ENCODE peak calls at places on chromosomes 5 and 9, in seven cellular contexts. One of them, this sample, is unnamed.

GRCh38 chr9:87422999-87423398 is 74.7 kb upstream of the DAPK1 start:
- DNase-seq in lung: no peak
- DNase-seq in AG10803: no peak
- DNase-seq in WTC11: no peak
- DNase-seq in left ventricle myocardium inferior: no peak
- DNase-seq in esophagus squamous epithelium: no peak
- DNase-seq in kidney: no peak
- DNase-seq in this sample: no peak

GRCh38 chr5:110058175-110058574 is 368.4 kb downstream of the MAN2A1 start:
- DNase-seq in lung: no peak
- DNase-seq in AG10803: no peak
- DNase-seq in WTC11: no peak
- DNase-seq in left ventricle myocardium inferior: no peak
- DNase-seq in esophagus squamous epithelium: no peak
- DNase-seq in kidney: no peak
- DNase-seq in this sample: no peak

GRCh38 chr9:15746905-15747304 is 194.1 kb downstream of the CCDC171 start:
- DNase-seq in lung: no peak
- DNase-seq in AG10803: no peak
- DNase-seq in WTC11: peak; percentile 31
- DNase-seq in left ventricle myocardium inferior: no peak
- DNase-seq in esophagus squamous epithelium: no peak
- DNase-seq in kidney: no peak
- DNase-seq in this sample: no peak

GRCh38 chr9:82148849-82149544 is 160.4 kb downstream of the SPATA31D1 start:
- DNase-seq in lung: no peak
- DNase-seq in AG10803: peak; percentile 94
- DNase-seq in WTC11: no peak
- DNase-seq in left ventricle myocardium inferior: no peak
- DNase-seq in esophagus squamous epithelium: no peak
- DNase-seq in kidney: no peak
- DNase-seq in this sample: no peak

GRCh38 chr9:113943112-113944009 is 67.3 kb downstream of the ZNF618 start:
- DNase-seq in lung: peak; percentile 22
- DNase-seq in AG10803: no peak
- DNase-seq in WTC11: no peak
- DNase-seq in left ventricle myocardium inferior: no peak
- DNase-seq in esophagus squamous epithelium: no peak
- DNase-seq in kidney: no peak
- DNase-seq in this sample: no peak

GRCh38 chr5:115856936-115857524 is 15.3 kb downstream of the AP3S1 start:
- DNase-seq in lung: no peak
- DNase-seq in AG10803: no peak
- DNase-seq in WTC11: no peak
- DNase-seq in left ventricle myocardium inferior: no peak
- DNase-seq in esophagus squamous epithelium: no peak
- DNase-seq in kidney: no peak
- DNase-seq in this sample: no peak

GRCh38 chr5:134132372-134133212 is 18.1 kb downstream of the TCF7 start:
- DNase-seq in lung: no peak
- DNase-seq in AG10803: no peak
- DNase-seq in WTC11: peak; percentile 66
- DNase-seq in left ventricle myocardium inferior: peak; percentile 9
- DNase-seq in esophagus squamous epithelium: no peak
- DNase-seq in kidney: peak; percentile 59
- DNase-seq in this sample: peak; percentile 8

GRCh38 chr5:108141676-108142075 is 240.2 kb downstream of the FBXL17 start:
- DNase-seq in lung: no peak
- DNase-seq in AG10803: no peak
- DNase-seq in WTC11: no peak
- DNase-seq in left ventricle myocardium inferior: no peak
- DNase-seq in esophagus squamous epithelium: no peak
- DNase-seq in kidney: no peak
- DNase-seq in this sample: no peak

GRCh38 chr5:107673106-107673367 is 2.3 kb upstream of the EFNA5 start:
- DNase-seq in lung: no peak
- DNase-seq in AG10803: no peak
- DNase-seq in WTC11: no peak
- DNase-seq in left ventricle myocardium inferior: no peak
- DNase-seq in esophagus squamous epithelium: no peak
- DNase-seq in kidney: no peak
- DNase-seq in this sample: no peak

GRCh38 chr9:83503881-83504280 is 34.3 kb downstream of the FRMD3 start:
- DNase-seq in lung: no peak
- DNase-seq in AG10803: no peak
- DNase-seq in WTC11: no peak
- DNase-seq in left ventricle myocardium inferior: no peak
- DNase-seq in esophagus squamous epithelium: no peak
- DNase-seq in kidney: no peak
- DNase-seq in this sample: no peak

GRCh38 chr9:70530716-70531115 is 116.3 kb upstream of the KLF9 start:
- DNase-seq in lung: no peak
- DNase-seq in AG10803: no peak
- DNase-seq in WTC11: no peak
- DNase-seq in left ventricle myocardium inferior: no peak
- DNase-seq in esophagus squamous epithelium: no peak
- DNase-seq in kidney: no peak
- DNase-seq in this sample: no peak

GRCh38 chr5:23305055-23305454 is 202.4 kb upstream of the PRDM9 start:
- DNase-seq in lung: no peak
- DNase-seq in AG10803: no peak
- DNase-seq in WTC11: no peak
- DNase-seq in left ventricle myocardium inferior: no peak
- DNase-seq in esophagus squamous epithelium: no peak
- DNase-seq in kidney: peak; percentile 65
- DNase-seq in this sample: no peak
- TF ChIP-seq CTCF in lung: no peak
- TF ChIP-seq CTCF in AG10803: no peak
- TF ChIP-seq CTCF in WTC11: no peak
- TF ChIP-seq CTCF in left ventricle myocardium inferior: no peak
- TF ChIP-seq CTCF in esophagus squamous epithelium: no peak
- TF ChIP-seq CTCF in kidney: no peak
- TF ChIP-seq CTCF in this sample: no peak

DNA sequence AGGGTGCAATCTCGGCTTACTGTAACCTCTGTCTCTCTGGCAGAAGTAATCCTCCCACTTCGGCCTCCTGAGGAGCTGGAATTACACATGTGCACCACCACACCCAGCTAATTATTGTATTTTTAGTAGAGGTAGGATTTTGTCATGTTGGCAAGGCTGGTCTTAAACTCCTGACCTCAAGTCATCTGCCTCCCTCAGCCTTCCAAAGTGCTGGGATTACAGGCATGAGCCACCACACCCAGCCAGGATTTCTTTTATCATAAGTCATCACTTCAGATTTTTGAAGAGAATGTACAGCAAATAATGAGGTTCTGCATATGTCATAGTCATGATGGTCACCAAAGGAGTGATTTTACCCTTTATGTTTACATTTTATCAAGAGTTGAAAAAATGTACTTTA is 108.1 kb downstream of the GCNT1 start:
- DNase-seq in lung: no peak
- DNase-seq in AG10803: no peak
- DNase-seq in WTC11: no peak
- DNase-seq in left ventricle myocardium inferior: no peak
- DNase-seq in esophagus squamous epithelium: no peak
- DNase-seq in kidney: no peak
- DNase-seq in this sample: no peak
- TF ChIP-seq CTCF in lung: no peak
- TF ChIP-seq CTCF in AG10803: no peak
- TF ChIP-seq CTCF in WTC11: no peak
- TF ChIP-seq CTCF in left ventricle myocardium inferior: no peak
- TF ChIP-seq CTCF in esophagus squamous epithelium: no peak
- TF ChIP-seq CTCF in kidney: no peak
- TF ChIP-seq CTCF in this sample: no peak

GRCh38 chr9:123448247-123448646 is 92.2 kb downstream of the CRB2 start:
- DNase-seq in lung: no peak
- DNase-seq in AG10803: no peak
- DNase-seq in WTC11: no peak
- DNase-seq in left ventricle myocardium inferior: no peak
- DNase-seq in esophagus squamous epithelium: no peak
- DNase-seq in kidney: no peak
- DNase-seq in this sample: no peak
- TF ChIP-seq CTCF in lung: no peak
- TF ChIP-seq CTCF in AG10803: no peak
- TF ChIP-seq CTCF in WTC11: no peak
- TF ChIP-seq CTCF in left ventricle myocardium inferior: no peak
- TF ChIP-seq CTCF in esophagus squamous epithelium: no peak
- TF ChIP-seq CTCF in kidney: no peak
- TF ChIP-seq CTCF in this sample: no peak

GRCh38 chr9:117413346-117414219 is 1.3 kb downstream of the ASTN2 start:
- DNase-seq in lung: no peak
- DNase-seq in AG10803: no peak
- DNase-seq in WTC11: peak; percentile 65
- DNase-seq in left ventricle myocardium inferior: no peak
- DNase-seq in esophagus squamous epithelium: no peak
- DNase-seq in kidney: peak; percentile 69
- DNase-seq in this sample: peak; percentile 84

GRCh38 chr9:117415584-117415937 is 704 bp upstream of the ASTN2 start:
- DNase-seq in lung: no peak
- DNase-seq in AG10803: no peak
- DNase-seq in WTC11: no peak
- DNase-seq in left ventricle myocardium inferior: no peak
- DNase-seq in esophagus squamous epithelium: no peak
- DNase-seq in kidney: no peak
- DNase-seq in this sample: peak; percentile 63

GRCh38 chr9:117414906-117415583 is at the start of gene ASTN2:
- DNase-seq in lung: no peak
- DNase-seq in AG10803: peak; percentile 2
- DNase-seq in WTC11: peak; percentile 66
- DNase-seq in left ventricle myocardium inferior: no peak
- DNase-seq in esophagus squamous epithelium: no peak
- DNase-seq in kidney: peak; percentile 77
- DNase-seq in this sample: peak; percentile 71

GRCh38 chr9:117412841-117413240 is 2.0 kb downstream of the ASTN2 start:
- DNase-seq in lung: no peak
- DNase-seq in AG10803: no peak
- DNase-seq in WTC11: no peak
- DNase-seq in left ventricle myocardium inferior: no peak
- DNase-seq in esophagus squamous epithelium: no peak
- DNase-seq in kidney: peak; percentile 61
- DNase-seq in this sample: peak; percentile 38

DNA sequence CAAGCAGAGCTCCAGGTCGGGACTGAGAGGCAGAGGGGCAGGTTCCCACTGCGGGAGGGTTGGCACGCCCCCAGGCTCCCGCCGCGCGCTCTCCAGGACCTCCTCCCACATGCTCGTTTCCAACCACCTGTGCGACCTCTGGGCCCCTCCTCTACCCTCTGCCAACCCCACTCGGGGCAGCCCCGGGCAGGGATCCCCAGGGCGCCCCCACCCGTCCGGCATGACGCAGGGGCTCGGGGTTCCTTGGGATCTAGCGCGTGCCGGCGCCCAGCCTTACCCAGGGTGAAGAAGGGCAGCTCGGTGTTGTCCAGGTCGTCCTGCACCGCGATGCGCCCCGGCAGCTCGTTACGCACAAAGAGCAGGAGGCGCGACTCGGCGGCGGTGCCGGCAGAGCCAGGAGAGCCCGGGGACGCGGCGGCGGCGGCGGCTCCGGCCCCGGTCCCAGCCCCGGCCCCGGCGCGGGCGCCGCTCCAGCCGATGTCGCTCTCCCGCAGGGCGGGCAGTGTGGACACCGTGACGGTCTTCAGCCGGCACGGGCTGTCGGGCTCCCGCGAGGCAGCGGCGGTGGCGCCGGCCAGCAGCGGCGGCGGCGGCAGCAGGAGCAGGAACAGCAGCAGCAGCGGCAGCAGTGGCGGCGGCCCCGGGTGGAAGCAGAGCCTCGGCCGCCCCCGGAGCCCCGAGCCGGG is 494 bp downstream of the ASTN2 start:
- DNase-seq in lung: no peak
- DNase-seq in AG10803: peak; percentile 14
- DNase-seq in WTC11: peak; percentile 56
- DNase-seq in left ventricle myocardium inferior: no peak
- DNase-seq in esophagus squamous epithelium: no peak
- DNase-seq in kidney: peak; percentile 70
- DNase-seq in this sample: peak; percentile 67
- TF ChIP-seq CTCF in lung: no peak
- TF ChIP-seq CTCF in AG10803: no peak
- TF ChIP-seq CTCF in WTC11: no peak
- TF ChIP-seq CTCF in left ventricle myocardium inferior: no peak
- TF ChIP-seq CTCF in esophagus squamous epithelium: no peak
- TF ChIP-seq CTCF in kidney: no peak
- TF ChIP-seq CTCF in this sample: no peak

DNA sequence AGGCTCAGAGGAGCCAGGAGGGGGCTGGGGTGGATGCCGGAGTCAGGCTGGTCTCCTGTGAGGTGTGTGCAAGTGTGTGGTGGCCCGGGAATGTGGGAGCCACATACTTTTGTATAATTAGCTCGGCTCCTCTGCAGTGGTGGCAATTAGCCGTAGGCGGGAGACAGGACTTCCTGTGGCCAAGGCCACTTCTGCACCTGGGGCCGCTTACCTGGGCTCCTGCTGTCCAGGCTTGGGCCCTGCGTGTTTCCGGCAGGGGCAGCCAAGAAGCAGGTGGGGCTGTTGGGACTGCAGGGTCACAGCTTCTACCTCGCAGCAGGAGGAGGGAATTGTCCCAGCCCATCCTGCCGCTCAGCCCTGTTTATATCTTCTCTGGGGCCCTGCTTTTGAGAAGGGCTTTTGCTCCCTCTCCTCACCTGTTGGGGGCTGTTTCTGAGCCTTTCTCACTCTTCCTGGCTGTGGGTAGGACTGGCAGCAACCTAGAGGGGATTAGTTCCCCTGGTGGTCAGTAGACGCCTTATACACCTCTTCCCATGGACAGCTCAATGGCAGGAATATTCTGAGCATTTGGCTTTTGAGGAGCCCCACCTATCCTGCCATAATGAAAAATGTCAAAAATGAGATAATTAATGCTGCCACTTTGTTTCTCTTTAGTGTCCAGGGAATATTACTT is 145.4 kb upstream of the PITX1 start:
- DNase-seq in lung: no peak
- DNase-seq in AG10803: no peak
- DNase-seq in WTC11: peak; percentile 28
- DNase-seq in left ventricle myocardium inferior: no peak
- DNase-seq in esophagus squamous epithelium: no peak
- DNase-seq in kidney: no peak
- DNase-seq in this sample: no peak
- TF ChIP-seq CTCF in lung: no peak
- TF ChIP-seq CTCF in AG10803: no peak
- TF ChIP-seq CTCF in WTC11: no peak
- TF ChIP-seq CTCF in left ventricle myocardium inferior: no peak
- TF ChIP-seq CTCF in esophagus squamous epithelium: no peak
- TF ChIP-seq CTCF in kidney: no peak
- TF ChIP-seq CTCF in this sample: peak; percentile 18

DNA sequence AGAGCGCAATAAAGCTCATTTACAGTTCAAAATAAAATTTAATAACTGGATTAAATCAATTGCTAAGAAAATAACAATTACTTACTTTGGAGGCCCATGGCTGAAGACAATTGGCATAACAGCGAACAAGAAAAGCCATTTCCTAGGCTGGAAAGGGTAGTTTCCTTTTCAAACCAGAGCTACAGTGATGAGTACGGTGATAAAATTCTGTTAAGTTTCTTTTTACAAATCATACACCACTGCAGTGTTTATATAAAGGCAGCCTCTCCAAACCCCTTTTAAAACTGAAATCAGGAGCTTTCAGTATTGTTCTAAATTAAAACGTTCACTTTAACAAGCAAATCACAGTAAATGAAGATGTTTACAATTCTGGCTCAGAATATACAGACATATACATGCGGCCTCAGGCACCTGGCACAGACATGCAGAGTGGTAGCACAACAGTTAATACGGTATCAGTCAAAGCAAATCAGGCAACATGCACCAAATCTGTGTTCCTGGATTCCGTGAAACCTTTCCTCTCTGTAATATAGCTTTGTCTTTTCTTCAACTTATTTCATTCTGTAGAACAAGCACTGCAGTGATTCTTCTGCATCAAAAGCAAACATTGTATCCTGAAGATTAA is 102.9 kb downstream of the RAPGEF6 start:
- DNase-seq in lung: no peak
- DNase-seq in AG10803: no peak
- DNase-seq in WTC11: no peak
- DNase-seq in left ventricle myocardium inferior: no peak
- DNase-seq in esophagus squamous epithelium: no peak
- DNase-seq in kidney: no peak
- DNase-seq in this sample: no peak
- TF ChIP-seq CTCF in lung: no peak
- TF ChIP-seq CTCF in AG10803: no peak
- TF ChIP-seq CTCF in WTC11: no peak
- TF ChIP-seq CTCF in left ventricle myocardium inferior: no peak
- TF ChIP-seq CTCF in esophagus squamous epithelium: no peak
- TF ChIP-seq CTCF in kidney: no peak
- TF ChIP-seq CTCF in this sample: no peak

This sample was measured in glutamatergic neuron.